ENCODE peak calls at places on chromosome 6, in eight cellular contexts. One of them, this sample, is unnamed.

GRCh38 chr6:7146079-7146828 is 38.5 kb downstream of the RREB1 start:
- DNase-seq in bronchial epithelial cell: peak; percentile 56
- DNase-seq in mucosa of descending colon: peak; percentile 79
- DNase-seq in H9: no peak
- DNase-seq in cardiac muscle cell: peak; percentile 62
- DNase-seq in heart right ventricle: peak; percentile 44
- DNase-seq in RWPE2: no peak
- DNase-seq in astrocyte of the spinal cord: peak; percentile 69
- DNase-seq in this sample: no peak

GRCh38 chr6:11492444-11493300 is 44.9 kb upstream of the TMEM170B start:
- DNase-seq in bronchial epithelial cell: no peak
- DNase-seq in H9: no peak
- DNase-seq in cardiac muscle cell: peak; percentile 26
- DNase-seq in astrocyte of the spinal cord: no peak
- DNase-seq in heart right ventricle: no peak
- DNase-seq in mucosa of descending colon: no peak
- DNase-seq in RWPE2: no peak
- DNase-seq in this sample: no peak

GRCh38 chr6:1670711-1671462 is 61.2 kb downstream of the FOXC1 start:
- DNase-seq in heart right ventricle: no peak
- DNase-seq in RWPE2: no peak
- DNase-seq in H9: no peak
- DNase-seq in cardiac muscle cell: no peak
- DNase-seq in mucosa of descending colon: no peak
- DNase-seq in astrocyte of the spinal cord: peak; percentile 53
- DNase-seq in bronchial epithelial cell: peak; percentile 42
- DNase-seq in this sample: no peak

GRCh38 chr6:7050099-7050498 is 57.7 kb upstream of the RREB1 start:
- DNase-seq in heart right ventricle: no peak
- DNase-seq in H9: no peak
- DNase-seq in RWPE2: no peak
- DNase-seq in astrocyte of the spinal cord: no peak
- DNase-seq in bronchial epithelial cell: peak; percentile 41
- DNase-seq in mucosa of descending colon: no peak
- DNase-seq in cardiac muscle cell: no peak
- DNase-seq in this sample: no peak

GRCh38 chr6:113732384-113732966 is 124.7 kb upstream of the MARCKS start:
- DNase-seq in H9: no peak
- DNase-seq in astrocyte of the spinal cord: peak; percentile 24
- DNase-seq in heart right ventricle: peak; percentile 72
- DNase-seq in cardiac muscle cell: peak; percentile 70
- DNase-seq in mucosa of descending colon: no peak
- DNase-seq in bronchial epithelial cell: no peak
- DNase-seq in RWPE2: no peak
- DNase-seq in this sample: no peak

GRCh38 chr6:7392402-7392801 is 2.8 kb downstream of the RIOK1 start:
- DNase-seq in astrocyte of the spinal cord: no peak
- DNase-seq in H9: no peak
- DNase-seq in heart right ventricle: no peak
- DNase-seq in RWPE2: no peak
- DNase-seq in mucosa of descending colon: no peak
- DNase-seq in bronchial epithelial cell: no peak
- DNase-seq in cardiac muscle cell: no peak
- DNase-seq in this sample: no peak

GRCh38 chr6:144449911-144450690 is 165.0 kb downstream of the UTRN start:
- DNase-seq in astrocyte of the spinal cord: no peak
- DNase-seq in cardiac muscle cell: no peak
- DNase-seq in mucosa of descending colon: no peak
- DNase-seq in RWPE2: no peak
- DNase-seq in heart right ventricle: peak; percentile 29
- DNase-seq in bronchial epithelial cell: no peak
- DNase-seq in H9: no peak
- DNase-seq in this sample: no peak

GRCh38 chr6:124073820-124074587 is 270.3 kb downstream of the NKAIN2 start:
- DNase-seq in RWPE2: no peak
- DNase-seq in heart right ventricle: no peak
- DNase-seq in bronchial epithelial cell: no peak
- DNase-seq in mucosa of descending colon: no peak
- DNase-seq in cardiac muscle cell: no peak
- DNase-seq in astrocyte of the spinal cord: no peak
- DNase-seq in H9: no peak
- DNase-seq in this sample: no peak

GRCh38 chr6:14883921-14884320 is 361.9 kb upstream of the JARID2 start:
- DNase-seq in bronchial epithelial cell: no peak
- DNase-seq in RWPE2: no peak
- DNase-seq in heart right ventricle: no peak
- DNase-seq in astrocyte of the spinal cord: peak; percentile 18
- DNase-seq in cardiac muscle cell: no peak
- DNase-seq in mucosa of descending colon: no peak
- DNase-seq in H9: peak; percentile 45
- DNase-seq in this sample: no peak

GRCh38 chr6:169291148-169291547 is 37.5 kb upstream of the THBS2 start:
- DNase-seq in cardiac muscle cell: no peak
- DNase-seq in bronchial epithelial cell: no peak
- DNase-seq in H9: no peak
- DNase-seq in astrocyte of the spinal cord: no peak
- DNase-seq in heart right ventricle: no peak
- DNase-seq in RWPE2: no peak
- DNase-seq in mucosa of descending colon: no peak
- DNase-seq in this sample: no peak

GRCh38 chr6:25342784-25343183 is 63.6 kb downstream of the CARMIL1 start:
- DNase-seq in cardiac muscle cell: peak; percentile 72
- DNase-seq in mucosa of descending colon: no peak
- DNase-seq in heart right ventricle: no peak
- DNase-seq in bronchial epithelial cell: peak; percentile 11
- DNase-seq in astrocyte of the spinal cord: no peak
- DNase-seq in RWPE2: no peak
- DNase-seq in H9: no peak
- DNase-seq in this sample: no peak

GRCh38 chr6:50959081-50959641 is 140.5 kb downstream of the TFAP2B start:
- DNase-seq in H9: no peak
- DNase-seq in heart right ventricle: no peak
- DNase-seq in cardiac muscle cell: no peak
- DNase-seq in astrocyte of the spinal cord: no peak
- DNase-seq in bronchial epithelial cell: no peak
- DNase-seq in mucosa of descending colon: no peak
- DNase-seq in RWPE2: no peak
- DNase-seq in this sample: no peak

GRCh38 chr6:166997768-166998255 is 1.4 kb upstream of the CEP43 start:
- DNase-seq in bronchial epithelial cell: peak; percentile 84
- DNase-seq in heart right ventricle: peak; percentile 39
- DNase-seq in astrocyte of the spinal cord: peak; percentile 69
- DNase-seq in cardiac muscle cell: peak; percentile 79
- DNase-seq in RWPE2: peak; percentile 83
- DNase-seq in mucosa of descending colon: peak; percentile 84
- DNase-seq in H9: peak; percentile 68
- DNase-seq in this sample: no peak

GRCh38 chr6:170554086-170554887 is at the start of gene TBP:
- DNase-seq in cardiac muscle cell: peak; percentile 99
- DNase-seq in bronchial epithelial cell: peak; percentile 97
- DNase-seq in astrocyte of the spinal cord: peak; percentile 99
- DNase-seq in heart right ventricle: peak; percentile 99
- DNase-seq in RWPE2: peak; percentile 96
- DNase-seq in mucosa of descending colon: peak; percentile 99
- DNase-seq in H9: peak; percentile 99
- DNase-seq in this sample: peak; percentile 98

GRCh38 chr6:169921853-169922779 is 170.7 kb downstream of the ERMARD start:
- DNase-seq in RWPE2: no peak
- DNase-seq in astrocyte of the spinal cord: no peak
- DNase-seq in H9: no peak
- DNase-seq in bronchial epithelial cell: no peak
- DNase-seq in heart right ventricle: no peak
- DNase-seq in mucosa of descending colon: no peak
- DNase-seq in cardiac muscle cell: no peak
- DNase-seq in this sample: no peak

GRCh38 chr6:159602370-159603185 is 90.5 kb downstream of the SOD2 start:
- DNase-seq in mucosa of descending colon: no peak
- DNase-seq in cardiac muscle cell: peak; percentile 20
- DNase-seq in H9: no peak
- DNase-seq in astrocyte of the spinal cord: peak; percentile 81
- DNase-seq in heart right ventricle: no peak
- DNase-seq in RWPE2: no peak
- DNase-seq in bronchial epithelial cell: no peak
- DNase-seq in this sample: no peak

DNA sequence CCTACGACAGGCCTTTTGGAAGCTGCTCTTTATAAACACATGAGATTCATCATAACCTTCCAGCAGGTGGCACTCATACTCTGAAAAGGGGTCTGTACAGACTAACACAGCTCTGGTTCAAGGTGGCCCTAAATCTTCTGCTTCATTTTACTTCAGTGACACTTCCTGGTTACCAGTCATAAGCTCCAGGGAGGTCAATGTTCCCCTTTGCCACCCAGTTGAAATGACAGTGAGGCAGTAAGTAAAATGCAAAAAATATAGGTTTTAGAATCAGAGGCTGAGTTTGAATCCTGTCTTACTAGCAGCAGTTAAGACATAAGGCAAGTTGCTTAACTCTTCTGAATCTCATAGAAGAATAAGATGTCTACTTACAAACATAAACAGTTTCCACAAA is 132.8 kb downstream of the CDK19 start:
- DNase-seq in mucosa of descending colon: no peak
- DNase-seq in astrocyte of the spinal cord: peak; percentile 85
- DNase-seq in RWPE2: no peak
- DNase-seq in H9: peak; percentile 41
- DNase-seq in cardiac muscle cell: peak; percentile 86
- DNase-seq in heart right ventricle: peak; percentile 85
- DNase-seq in bronchial epithelial cell: peak; percentile 79
- DNase-seq in this sample: no peak
- TF ChIP-seq CTCF in mucosa of descending colon: peak; percentile 26
- TF ChIP-seq CTCF in astrocyte of the spinal cord: peak; percentile 52
- TF ChIP-seq CTCF in RWPE2: peak; percentile 87
- TF ChIP-seq CTCF in H9: peak; percentile 77
- TF ChIP-seq CTCF in cardiac muscle cell: peak; percentile 64
- TF ChIP-seq CTCF in heart right ventricle: peak; percentile 80
- TF ChIP-seq CTCF in bronchial epithelial cell: peak; percentile 60
- TF ChIP-seq CTCF in this sample: peak; percentile 54

GRCh38 chr6:3750324-3751018 is 1.0 kb downstream of the PXDC1 start:
- DNase-seq in cardiac muscle cell: peak; percentile 82
- DNase-seq in mucosa of descending colon: peak; percentile 87
- DNase-seq in H9: peak; percentile 69
- DNase-seq in heart right ventricle: peak; percentile 90
- DNase-seq in astrocyte of the spinal cord: peak; percentile 82
- DNase-seq in RWPE2: no peak
- DNase-seq in bronchial epithelial cell: peak; percentile 46
- DNase-seq in this sample: peak; percentile 92
- TF ChIP-seq CTCF in cardiac muscle cell: no peak
- TF ChIP-seq CTCF in mucosa of descending colon: no peak
- TF ChIP-seq CTCF in H9: no peak
- TF ChIP-seq CTCF in heart right ventricle: no peak
- TF ChIP-seq CTCF in astrocyte of the spinal cord: no peak
- TF ChIP-seq CTCF in RWPE2: no peak
- TF ChIP-seq CTCF in bronchial epithelial cell: no peak
- TF ChIP-seq CTCF in this sample: no peak

GRCh38 chr6:142047934-142048592 is 84.7 kb upstream of the GJE1 start:
- DNase-seq in RWPE2: no peak
- DNase-seq in astrocyte of the spinal cord: no peak
- DNase-seq in H9: no peak
- DNase-seq in heart right ventricle: no peak
- DNase-seq in mucosa of descending colon: no peak
- DNase-seq in cardiac muscle cell: no peak
- DNase-seq in bronchial epithelial cell: no peak
- DNase-seq in this sample: no peak

GRCh38 chr6:142051404-142051803 is 81.3 kb upstream of the GJE1 start:
- DNase-seq in H9: no peak
- DNase-seq in bronchial epithelial cell: no peak
- DNase-seq in cardiac muscle cell: no peak
- DNase-seq in heart right ventricle: no peak
- DNase-seq in RWPE2: no peak
- DNase-seq in astrocyte of the spinal cord: no peak
- DNase-seq in mucosa of descending colon: no peak
- DNase-seq in this sample: no peak

GRCh38 chr6:142048593-142048980 is 84.1 kb upstream of the GJE1 start:
- DNase-seq in cardiac muscle cell: no peak
- DNase-seq in H9: no peak
- DNase-seq in mucosa of descending colon: no peak
- DNase-seq in RWPE2: no peak
- DNase-seq in heart right ventricle: no peak
- DNase-seq in bronchial epithelial cell: no peak
- DNase-seq in astrocyte of the spinal cord: no peak
- DNase-seq in this sample: no peak

GRCh38 chr6:142045380-142046270 is 87.1 kb upstream of the GJE1 start:
- DNase-seq in bronchial epithelial cell: peak; percentile 27
- DNase-seq in H9: no peak
- DNase-seq in heart right ventricle: no peak
- DNase-seq in astrocyte of the spinal cord: peak; percentile 44
- DNase-seq in cardiac muscle cell: peak; percentile 67
- DNase-seq in RWPE2: no peak
- DNase-seq in mucosa of descending colon: no peak
- DNase-seq in this sample: no peak
- TF ChIP-seq CTCF in bronchial epithelial cell: peak; percentile 4
- TF ChIP-seq CTCF in H9: no peak
- TF ChIP-seq CTCF in heart right ventricle: peak; percentile 11
- TF ChIP-seq CTCF in astrocyte of the spinal cord: peak; percentile 31
- TF ChIP-seq CTCF in cardiac muscle cell: peak; percentile 43
- TF ChIP-seq CTCF in RWPE2: peak; percentile 77
- TF ChIP-seq CTCF in mucosa of descending colon: no peak
- TF ChIP-seq CTCF in this sample: no peak

GRCh38 chr6:27630727-27631613 is 158.1 kb upstream of the ZNF184 start:
- DNase-seq in cardiac muscle cell: peak; percentile 68
- DNase-seq in mucosa of descending colon: no peak
- DNase-seq in H9: peak; percentile 90
- DNase-seq in heart right ventricle: no peak
- DNase-seq in astrocyte of the spinal cord: peak; percentile 58
- DNase-seq in RWPE2: peak; percentile 81
- DNase-seq in bronchial epithelial cell: peak; percentile 60
- DNase-seq in this sample: no peak
- TF ChIP-seq CTCF in cardiac muscle cell: no peak
- TF ChIP-seq CTCF in mucosa of descending colon: no peak
- TF ChIP-seq CTCF in H9: peak; percentile 39
- TF ChIP-seq CTCF in heart right ventricle: no peak
- TF ChIP-seq CTCF in astrocyte of the spinal cord: peak; percentile 9
- TF ChIP-seq CTCF in RWPE2: no peak
- TF ChIP-seq CTCF in bronchial epithelial cell: peak; percentile 38
- TF ChIP-seq CTCF in this sample: no peak

GRCh38 chr6:125953502-125953875 is 3.1 kb upstream of the HINT3 start:
- DNase-seq in H9: peak; percentile 87
- DNase-seq in RWPE2: peak; percentile 69
- DNase-seq in cardiac muscle cell: no peak
- DNase-seq in mucosa of descending colon: peak; percentile 75
- DNase-seq in bronchial epithelial cell: no peak
- DNase-seq in astrocyte of the spinal cord: no peak
- DNase-seq in heart right ventricle: no peak
- DNase-seq in this sample: no peak
- TF ChIP-seq CTCF in H9: peak; percentile 60
- TF ChIP-seq CTCF in RWPE2: peak; percentile 68
- TF ChIP-seq CTCF in cardiac muscle cell: no peak
- TF ChIP-seq CTCF in mucosa of descending colon: no peak
- TF ChIP-seq CTCF in bronchial epithelial cell: peak; percentile 75
- TF ChIP-seq CTCF in astrocyte of the spinal cord: peak; percentile 15
- TF ChIP-seq CTCF in heart right ventricle: no peak
- TF ChIP-seq CTCF in this sample: no peak

DNA sequence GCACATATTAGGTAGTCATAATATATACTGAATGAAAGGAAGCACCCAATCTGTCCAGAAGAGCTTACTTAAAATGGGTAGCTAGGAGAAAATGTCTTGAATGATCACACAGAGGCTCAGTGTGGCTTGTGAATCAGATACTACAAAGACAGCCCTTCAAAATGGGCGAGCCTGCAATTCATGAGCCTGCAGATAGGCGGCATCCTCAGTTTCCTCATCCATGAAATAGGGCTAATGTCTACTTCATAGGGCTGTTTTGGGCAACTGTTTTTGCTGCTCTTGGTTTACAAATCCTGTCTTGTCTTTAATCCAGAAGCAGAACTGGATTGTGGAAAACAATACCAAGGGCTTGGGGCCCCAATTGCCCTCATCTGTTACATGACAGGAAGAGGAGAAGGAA is 129.3 kb upstream of the KCNK16 start:
- DNase-seq in bronchial epithelial cell: peak; percentile 10
- DNase-seq in mucosa of descending colon: no peak
- DNase-seq in cardiac muscle cell: no peak
- DNase-seq in H9: peak; percentile 46
- DNase-seq in heart right ventricle: no peak
- DNase-seq in RWPE2: no peak
- DNase-seq in astrocyte of the spinal cord: peak; percentile 12
- DNase-seq in this sample: no peak
- TF ChIP-seq CTCF in bronchial epithelial cell: peak; percentile 38
- TF ChIP-seq CTCF in mucosa of descending colon: no peak
- TF ChIP-seq CTCF in cardiac muscle cell: peak; percentile 39
- TF ChIP-seq CTCF in H9: peak; percentile 82
- TF ChIP-seq CTCF in heart right ventricle: peak; percentile 11
- TF ChIP-seq CTCF in RWPE2: no peak
- TF ChIP-seq CTCF in astrocyte of the spinal cord: peak; percentile 50
- TF ChIP-seq CTCF in this sample: no peak